ENCODE peak calls at places on chromosomes 13 and 19, in nine cellular contexts. Q, O, V, X, J, A, C, Z and G are unnamed samples.

GRCh38 chr13:114119196-114119595 is 13.2 kb downstream of the RASA3 start:
- DNase-seq in Q (peak), O (peak), V (peak), X (no peak), J (peak), A (peak), C (peak), Z (no peak), G (peak)

GRCh38 chr13:29548722-29549446 is 46.6 kb downstream of the SLC7A1 start:
- DNase-seq in Q (no peak), O (peak), V (no peak), X (no peak), J (no peak), A (no peak), C (peak), Z (no peak), G (peak)

GRCh38 chr13:21625366-21625765 is 21.4 kb upstream of the MICU2 start:
- DNase-seq in Q (no peak), O (peak), V (peak), X (no peak), J (peak), A (no peak), C (peak), Z (no peak), G (no peak)

GRCh38 chr13:76677047-76677446 is 209.2 kb downstream of the KCTD12 start:
- DNase-seq in Q (no peak), O (peak), V (no peak), X (no peak), J (no peak), A (peak), C (peak), Z (no peak), G (peak)

GRCh38 chr19:7515471-7516226 is at the start of gene ZNF358:
- DNase-seq in Q (peak), O (peak), V (peak), X (no peak), J (peak), A (peak), C (peak), Z (peak), G (peak)

GRCh38 chr13:72541674-72542073 is 185.8 kb downstream of the MZT1 start:
- DNase-seq in Q (no peak), O (no peak), V (no peak), X (no peak), J (no peak), A (no peak), C (no peak), Z (no peak), G (no peak)

GRCh38 chr19:12975221-12975756 is 5.9 kb downstream of the DAND5 start:
- DNase-seq in Q (no peak), O (no peak), V (no peak), X (no peak), J (no peak), A (no peak), C (no peak), Z (no peak), G (no peak)

GRCh38 chr13:30158774-30159445 is 148.4 kb downstream of the KATNAL1 start:
- DNase-seq in Q (peak), O (peak), V (no peak), X (no peak), J (no peak), A (no peak), C (peak), Z (no peak), G (no peak)

GRCh38 chr13:44498969-44499368 is 77.2 kb downstream of the TSC22D1 start:
- DNase-seq in Q (no peak), O (peak), V (peak), X (no peak), J (no peak), A (no peak), C (no peak), Z (no peak), G (peak)

GRCh38 chr13:113010510-113010865 is 41.5 kb downstream of the MCF2L start:
- DNase-seq in Q (no peak), O (no peak), V (no peak), X (no peak), J (no peak), A (no peak), C (no peak), Z (no peak), G (no peak)

GRCh38 chr13:90414691-90415596 is 932.5 kb upstream of the MIR17HG start:
- DNase-seq in Q (no peak), O (peak), V (no peak), X (no peak), J (peak), A (no peak), C (peak), Z (no peak), G (no peak)

GRCh38 chr19:33071887-33072286 is 7.2 kb upstream of the RHPN2 start:
- DNase-seq in Q (no peak), O (no peak), V (no peak), X (no peak), J (peak), A (no peak), C (peak), Z (no peak), G (no peak)

GRCh38 chr13:75704194-75704941 is 68.2 kb downstream of the LMO7 start:
- DNase-seq in Q (no peak), O (peak), V (no peak), X (no peak), J (peak), A (no peak), C (peak), Z (no peak), G (no peak)

GRCh38 chr19:5354403-5354802 is 13.8 kb upstream of the PTPRS start:
- DNase-seq in Q (no peak), O (peak), V (no peak), X (no peak), J (peak), A (no peak), C (peak), Z (no peak), G (no peak)

GRCh38 chr19:23183251-23183650 is 66.4 kb downstream of the ZNF730 start:
- DNase-seq in Q (no peak), O (no peak), V (no peak), X (no peak), J (no peak), A (no peak), C (no peak), Z (no peak), G (no peak)

GRCh38 chr19:48186015-48186414 is 15.5 kb downstream of the ZSWIM9 start:
- DNase-seq in Q (no peak), O (no peak), V (no peak), X (no peak), J (no peak), A (no peak), C (no peak), Z (no peak), G (no peak)

GRCh38 chr13:52127783-52128702 is 830 bp downstream of the NEK5 start:
- DNase-seq in Q (peak), O (peak), V (peak), X (no peak), J (peak), A (no peak), C (peak), Z (peak), G (peak)

GRCh38 chr13:80962855-80963254 is 621.9 kb upstream of the SPRY2 start:
- DNase-seq in Q (no peak), O (peak), V (no peak), X (no peak), J (no peak), A (no peak), C (no peak), Z (no peak), G (no peak)

GRCh38 chr13:53137777-53138176 is 109.2 kb downstream of the OLFM4 start:
- DNase-seq in Q (peak), O (peak), V (peak), X (no peak), J (peak), A (no peak), C (peak), Z (no peak), G (peak)

GRCh38 chr13:112616586-112617381 is 28.8 kb upstream of the TUBGCP3 start:
- DNase-seq in Q (no peak), O (peak), V (peak), X (no peak), J (peak), A (no peak), C (peak), Z (no peak), G (peak)

GRCh38 chr13:59424661-59425060 is 739.1 kb downstream of the DIAPH3 start:
- DNase-seq in Q (no peak), O (peak), V (no peak), X (no peak), J (no peak), A (no peak), C (peak), Z (no peak), G (no peak)

GRCh38 chr19:7848779-7849457 is 18.9 kb downstream of the EVI5L start:
- DNase-seq in Q (no peak), O (no peak), V (no peak), X (no peak), J (no peak), A (no peak), C (no peak), Z (no peak), G (no peak)

GRCh38 chr13:73940098-73940497 is 194.1 kb downstream of the KLF12 start:
- DNase-seq in Q (no peak), O (no peak), V (peak), X (no peak), J (no peak), A (peak), C (no peak), Z (no peak), G (no peak)

GRCh38 chr13:36069881-36070366 is 61.3 kb downstream of the DCLK1 start:
- DNase-seq in Q (peak), O (peak), V (no peak), X (no peak), J (no peak), A (no peak), C (no peak), Z (no peak), G (peak)

GRCh38 chr19:17470204-17470841 is at the start of gene SLC27A1:
- DNase-seq in Q (peak), O (peak), V (peak), X (peak), J (peak), A (peak), C (peak), Z (peak), G (peak)

GRCh38 chr13:94858856-94859811 is 146.8 kb upstream of the SOX21 start:
- DNase-seq in Q (peak), O (peak), V (peak), X (no peak), J (no peak), A (peak), C (peak), Z (no peak), G (peak)

GRCh38 chr13:44147222-44147621 is 226.4 kb upstream of the SERP2 start:
- DNase-seq in Q (no peak), O (no peak), V (no peak), X (no peak), J (no peak), A (no peak), C (no peak), Z (no peak), G (no peak)

GRCh38 chr13:100722517-100722916 is 47.9 kb upstream of the TMTC4 start:
- DNase-seq in Q (no peak), O (no peak), V (no peak), X (no peak), J (peak), A (no peak), C (no peak), Z (no peak), G (no peak)

GRCh38 chr19:991174-991931 is 7.2 kb downstream of the WDR18 start:
- DNase-seq in Q (no peak), O (peak), V (no peak), X (no peak), J (peak), A (peak), C (peak), Z (no peak), G (no peak)

GRCh38 chr19:30069535-30070197 is 127.6 kb downstream of the URI1 start:
- DNase-seq in Q (no peak), O (no peak), V (no peak), X (peak), J (no peak), A (no peak), C (no peak), Z (no peak), G (no peak)

GRCh38 chr13:94568443-94568842 is 27.5 kb downstream of the TGDS start:
- DNase-seq in Q (no peak), O (no peak), V (no peak), X (no peak), J (no peak), A (no peak), C (no peak), Z (no peak), G (no peak)

GRCh38 chr13:26872444-26873173 is 112.0 kb upstream of the GPR12 start:
- DNase-seq in Q (no peak), O (peak), V (peak), X (no peak), J (peak), A (peak), C (peak), Z (peak), G (peak)

GRCh38 chr13:24276310-24276709 is 33.1 kb upstream of the C1QTNF9 start:
- DNase-seq in Q (no peak), O (no peak), V (no peak), X (no peak), J (no peak), A (no peak), C (no peak), Z (no peak), G (no peak)

GRCh38 chr13:48938308-48938943 is 37.3 kb upstream of the FNDC3A start:
- DNase-seq in Q (no peak), O (no peak), V (no peak), X (no peak), J (no peak), A (no peak), C (no peak), Z (no peak), G (no peak)

GRCh38 chr19:43820098-43820860 is 6.8 kb upstream of the ZNF283 start:
- DNase-seq in Q (peak), O (peak), V (peak), X (peak), J (peak), A (peak), C (peak), Z (no peak), G (peak)

GRCh38 chr19:4896372-4896771 is 6.3 kb downstream of the ARRDC5 start:
- DNase-seq in Q (no peak), O (peak), V (no peak), X (no peak), J (peak), A (no peak), C (peak), Z (no peak), G (peak)

GRCh38 chr13:111217661-111218060 is 102.6 kb downstream of the ARHGEF7 start:
- DNase-seq in Q (no peak), O (no peak), V (no peak), X (no peak), J (no peak), A (no peak), C (no peak), Z (no peak), G (no peak)

GRCh38 chr13:111213964-111214726 is 99.0 kb downstream of the ARHGEF7 start:
- DNase-seq in Q (no peak), O (no peak), V (peak), X (no peak), J (no peak), A (no peak), C (no peak), Z (no peak), G (no peak)

GRCh38 chr13:111215081-111216047 is 100.3 kb downstream of the ARHGEF7 start:
- DNase-seq in Q (no peak), O (no peak), V (peak), X (no peak), J (no peak), A (no peak), C (no peak), Z (no peak), G (no peak)

GRCh38 chr13:111219306-111219705 is 101.1 kb upstream of the TEX29 start:
- DNase-seq in Q (no peak), O (peak), V (peak), X (no peak), J (no peak), A (no peak), C (peak), Z (no peak), G (peak)

GRCh38 chr13:111216166-111216960 is 101.3 kb downstream of the ARHGEF7 start:
- DNase-seq in Q (no peak), O (peak), V (peak), X (no peak), J (peak), A (no peak), C (no peak), Z (peak), G (peak)
- TF ChIP-seq CTCF in Q (peak), O (peak), V (peak), X (peak), J (peak), A (peak), C (peak), Z (peak), G (peak)

GRCh38 chr13:98997738-98998641 is 20.1 kb upstream of the DOCK9 start:
- DNase-seq in Q (no peak), O (no peak), V (no peak), X (no peak), J (peak), A (no peak), C (no peak), Z (no peak), G (no peak)
- H3K4me3 ChIP-seq in Q (no peak), O (no peak), V (no peak), X (no peak), J (no peak), A (no peak), C (no peak), Z (no peak), G (no peak)

GRCh38 chr13:39881383-39881782 is 225.9 kb downstream of the COG6 start:
- DNase-seq in Q (no peak), O (no peak), V (no peak), X (no peak), J (no peak), A (no peak), C (no peak), Z (no peak), G (no peak)

GRCh38 chr13:39886336-39886735 is 230.9 kb downstream of the COG6 start:
- DNase-seq in Q (no peak), O (no peak), V (no peak), X (no peak), J (no peak), A (no peak), C (no peak), Z (no peak), G (no peak)

GRCh38 chr13:39887424-39887823 is 232.0 kb downstream of the COG6 start:
- DNase-seq in Q (no peak), O (no peak), V (no peak), X (no peak), J (no peak), A (no peak), C (no peak), Z (no peak), G (no peak)

GRCh38 chr13:39881887-39882286 is 226.4 kb downstream of the COG6 start:
- DNase-seq in Q (no peak), O (no peak), V (no peak), X (no peak), J (no peak), A (no peak), C (no peak), Z (no peak), G (no peak)

GRCh38 chr13:39884166-39884565 is 228.7 kb downstream of the COG6 start:
- DNase-seq in Q (no peak), O (no peak), V (no peak), X (no peak), J (no peak), A (no peak), C (no peak), Z (no peak), G (no peak)
- TF ChIP-seq CTCF in Q (no peak), O (no peak), V (no peak), X (no peak), J (no peak), A (no peak), C (no peak), Z (no peak), G (no peak)

DNA sequence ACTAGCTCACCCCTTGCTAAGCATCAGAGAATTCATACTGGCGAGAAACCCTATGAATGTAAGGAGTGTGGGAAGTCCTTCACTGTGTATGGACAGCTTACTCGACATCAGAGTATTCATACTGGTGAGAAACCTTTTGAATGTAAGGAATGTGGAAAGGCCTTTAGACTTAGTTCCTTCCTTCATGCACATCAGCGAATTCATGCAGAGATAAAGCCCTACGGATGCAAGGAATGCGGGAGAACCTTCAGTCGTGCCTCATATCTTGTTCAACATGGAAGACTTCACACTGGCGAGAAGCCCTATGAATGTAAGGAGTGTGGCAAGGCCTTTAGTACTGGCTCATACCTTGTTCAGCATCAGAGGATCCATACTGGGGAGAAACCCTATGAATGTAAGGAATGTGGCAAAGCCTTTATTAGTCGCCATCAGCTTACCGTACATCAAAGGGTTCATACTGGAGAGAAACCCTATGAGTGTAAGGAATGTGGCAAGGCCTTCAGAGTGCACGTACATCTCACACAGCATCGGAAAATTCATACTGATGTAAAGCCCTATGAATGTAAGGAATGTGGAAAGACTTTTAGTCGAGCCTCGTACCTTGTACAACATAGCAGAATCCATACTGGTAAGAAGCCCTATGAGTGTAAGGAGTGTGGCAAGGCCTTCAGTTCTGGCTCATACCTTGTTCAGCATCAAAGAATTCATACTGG is 17.3 kb downstream of the ZNF30 start:
- DNase-seq in Q (no peak), O (no peak), V (no peak), X (no peak), J (no peak), A (no peak), C (no peak), Z (no peak), G (no peak)
- H3K4me3 ChIP-seq in Q (no peak), O (no peak), V (no peak), X (no peak), J (no peak), A (no peak), C (no peak), Z (no peak), G (no peak)